ENCODE peak calls at places on chromosomes 1 and 21, in six cellular contexts. Y is heart right ventricle, W is WERI-Rb-1, O is neural progenitor cell, E is lower leg skin, H is GM12865. N is an unnamed sample.

GRCh38 chr1:63475761-63476160 is 47.3 kb downstream of the ITGB3BP start:
- DNase-seq in Y (no peak), W (no peak), O (no peak), E (no peak), H (no peak), N (peak)

GRCh38 chr1:27316860-27317259 is 5.1 kb upstream of the TMEM222 start:
- DNase-seq in Y (no peak), W (no peak), O (no peak), E (no peak), H (no peak), N (no peak)

GRCh38 chr1:103284270-103284669 is 175.9 kb upstream of the COL11A1 start:
- DNase-seq in Y (no peak), W (no peak), O (no peak), E (no peak), H (no peak), N (peak)

GRCh38 chr1:220892086-220892376 is 12.8 kb downstream of the HLX start:
- DNase-seq in Y (no peak), W (no peak), O (no peak), E (no peak), H (no peak), N (no peak)

GRCh38 chr1:3610165-3610822 is 1.0 kb downstream of the MEGF6 start:
- DNase-seq in Y (no peak), W (no peak), O (peak), E (no peak), H (no peak), N (peak)

GRCh38 chr21:43819511-43820405 is 30.4 kb downstream of the RRP1 start:
- DNase-seq in Y (no peak), W (no peak), O (no peak), E (no peak), H (no peak), N (no peak)

GRCh38 chr21:42827588-42827987 is 51.8 kb downstream of the WDR4 start:
- DNase-seq in Y (no peak), W (no peak), O (no peak), E (no peak), H (no peak), N (no peak)

GRCh38 chr1:31424568-31424967 is 11.6 kb downstream of the SERINC2 start:
- DNase-seq in Y (no peak), W (no peak), O (no peak), E (no peak), H (no peak), N (no peak)

GRCh38 chr1:11880911-11881748 is 22.4 kb upstream of the NPPB start:
- DNase-seq in Y (peak), W (no peak), O (no peak), E (no peak), H (no peak), N (no peak)

GRCh38 chr1:107935396-107936064 is 29.4 kb downstream of the VAV3 start:
- DNase-seq in Y (no peak), W (no peak), O (no peak), E (no peak), H (peak), N (peak)

GRCh38 chr1:234961468-234962339 is 166.9 kb downstream of the TOMM20 start:
- DNase-seq in Y (peak), W (no peak), O (no peak), E (peak), H (peak), N (peak)

GRCh38 chr1:45009956-45010854 is 919 bp downstream of the HECTD3 start:
- DNase-seq in Y (no peak), W (no peak), O (no peak), E (no peak), H (peak), N (no peak)

GRCh38 chr1:109246141-109246551 is 3.2 kb upstream of the CELSR2 start:
- DNase-seq in Y (no peak), W (no peak), O (no peak), E (peak), H (no peak), N (no peak)

GRCh38 chr1:245060684-245061374 is 94.0 kb upstream of the KIF26B start:
- DNase-seq in Y (no peak), W (no peak), O (no peak), E (no peak), H (no peak), N (peak)

GRCh38 chr1:66623812-66624211 is 89.9 kb downstream of the SGIP1 start:
- DNase-seq in Y (no peak), W (no peak), O (no peak), E (no peak), H (no peak), N (peak)

GRCh38 chr1:99852648-99853047 is 2.5 kb downstream of the AGL start:
- DNase-seq in Y (no peak), W (no peak), O (no peak), E (no peak), H (no peak), N (peak)

GRCh38 chr1:177571076-177571475 is 398.8 kb downstream of the SEC16B start:
- DNase-seq in Y (no peak), W (no peak), O (no peak), E (no peak), H (no peak), N (no peak)

GRCh38 chr21:34844924-34845238 is 176.1 kb downstream of the CLIC6 start:
- DNase-seq in Y (no peak), W (no peak), O (no peak), E (no peak), H (no peak), N (no peak)

GRCh38 chr1:107138767-107139445 is 1.9 kb upstream of the NTNG1 start:
- DNase-seq in Y (no peak), W (no peak), O (no peak), E (no peak), H (no peak), N (peak)

GRCh38 chr1:71916894-71917293 is 365.4 kb downstream of the NEGR1 start:
- DNase-seq in Y (no peak), W (no peak), O (no peak), E (no peak), H (no peak), N (no peak)

GRCh38 chr1:203726417-203726867 is 38.5 kb upstream of the LAX1 start:
- DNase-seq in Y (no peak), W (no peak), O (no peak), E (no peak), H (no peak), N (no peak)

GRCh38 chr21:25396135-25396711 is 211.1 kb downstream of the MRPL39 start:
- DNase-seq in Y (no peak), W (no peak), O (no peak), E (no peak), H (peak), N (no peak)

GRCh38 chr1:240031414-240031813 is 60.3 kb upstream of the FMN2 start:
- DNase-seq in Y (no peak), W (no peak), O (no peak), E (no peak), H (no peak), N (peak)

GRCh38 chr1:21478356-21478755 is 30.9 kb upstream of the ALPL start:
- DNase-seq in Y (no peak), W (no peak), O (no peak), E (peak), H (no peak), N (no peak)

GRCh38 chr1:234144866-234145265 is 228.4 kb upstream of the COA6 start:
- DNase-seq in Y (no peak), W (no peak), O (no peak), E (no peak), H (no peak), N (no peak)

GRCh38 chr1:160780398-160780755 is 15.6 kb upstream of the LY9 start:
- DNase-seq in Y (no peak), W (no peak), O (no peak), E (no peak), H (no peak), N (no peak)

GRCh38 chr1:181479137-181479745 is 4.1 kb upstream of the CACNA1E start:
- DNase-seq in Y (peak), W (peak), O (peak), E (no peak), H (peak), N (peak)

DNA sequence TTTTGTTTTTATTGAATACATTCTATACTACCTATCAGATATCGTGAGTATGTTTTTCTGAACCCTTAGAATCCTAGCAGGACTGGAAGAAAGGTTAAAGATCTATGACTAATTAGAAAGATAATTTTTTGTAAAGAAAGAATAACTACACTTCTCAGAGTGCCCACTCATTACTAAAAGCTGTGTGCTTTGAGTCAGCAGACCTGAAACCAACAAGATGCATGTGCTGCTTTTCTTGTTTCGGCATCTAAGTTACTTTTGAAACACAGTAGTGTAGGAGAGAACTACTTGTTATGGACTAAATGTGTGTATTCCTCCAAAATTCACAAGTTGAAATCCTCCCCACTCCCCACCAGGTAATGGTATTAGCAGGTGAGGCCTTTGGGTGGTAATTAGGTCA is 127.8 kb upstream of the ESRRG start:
- DNase-seq in Y (no peak), W (no peak), O (no peak), E (no peak), H (no peak), N (no peak)
- TF ChIP-seq CTCF in Y (no peak), W (no peak), O (no peak), E (no peak), H (no peak), N (no peak)

GRCh38 chr1:6420594-6421042 is 899 bp upstream of the HES2 start:
- DNase-seq in Y (no peak), W (no peak), O (peak), E (no peak), H (no peak), N (no peak)

GRCh38 chr1:6417961-6418667 is 1.6 kb downstream of the HES2 start:
- DNase-seq in Y (no peak), W (no peak), O (no peak), E (no peak), H (no peak), N (no peak)

GRCh38 chr1:6418668-6419396 is 887 bp downstream of the HES2 start:
- DNase-seq in Y (no peak), W (no peak), O (peak), E (no peak), H (no peak), N (no peak)

GRCh38 chr1:6419803-6420593 is at the start of gene HES2:
- DNase-seq in Y (no peak), W (no peak), O (peak), E (no peak), H (no peak), N (no peak)

DNA sequence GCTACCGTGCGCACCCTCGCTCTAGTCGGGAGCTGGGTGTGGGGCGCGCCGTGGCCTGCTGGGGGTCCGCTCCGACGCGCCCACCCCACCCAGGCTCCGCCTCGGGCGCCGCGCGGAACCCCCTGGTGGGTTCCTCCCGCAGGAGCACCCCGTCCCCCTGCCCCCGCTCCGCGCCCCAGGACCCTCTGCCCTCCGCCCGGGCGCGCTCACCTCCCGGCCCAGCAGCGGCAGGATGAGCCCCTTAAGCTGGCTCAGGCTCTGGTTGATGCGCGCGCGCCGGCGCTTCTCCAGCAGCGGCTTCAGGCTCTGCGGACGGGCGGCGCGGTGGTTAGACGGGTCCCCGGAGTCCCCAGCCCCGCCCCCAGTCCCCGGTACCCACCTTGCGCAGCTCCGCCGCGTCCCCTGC is 319 bp downstream of the HES2 start:
- DNase-seq in Y (no peak), W (no peak), O (peak), E (no peak), H (no peak), N (no peak)
- H3K4me3 ChIP-seq in Y (peak), W (no peak), O (peak), E (peak), H (no peak), N (no peak)

DNA sequence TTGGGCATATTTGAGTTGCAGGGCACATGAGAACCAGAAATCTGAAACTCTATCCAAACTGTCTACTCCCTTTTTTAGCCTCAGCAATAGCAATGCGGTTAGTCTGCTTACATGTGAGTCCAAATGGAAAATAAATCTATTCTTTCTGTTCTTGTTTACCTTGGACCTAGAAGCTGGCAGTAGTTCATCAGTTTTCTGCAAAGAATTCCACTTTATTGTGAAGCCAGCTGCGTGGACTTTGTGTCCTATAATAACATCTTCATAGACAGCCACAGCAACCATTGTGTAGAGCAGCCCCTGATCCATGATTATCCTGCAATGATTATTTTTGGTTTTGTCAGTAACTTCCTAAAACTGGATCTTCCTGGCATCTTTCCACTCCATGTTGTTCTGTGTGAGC is 408.6 kb downstream of the NUF2 start:
- DNase-seq in Y (peak), W (no peak), O (no peak), E (no peak), H (no peak), N (peak)
- TF ChIP-seq CTCF in Y (no peak), W (no peak), O (no peak), E (no peak), H (no peak), N (no peak)

GRCh38 chr1:178868700-178869099 is 2.2 kb downstream of the ANGPTL1 start:
- DNase-seq in Y (no peak), W (no peak), O (no peak), E (no peak), H (no peak), N (no peak)
- H3K4me3 ChIP-seq in Y (peak), W (no peak), O (no peak), E (no peak), H (no peak), N (peak)

DNA sequence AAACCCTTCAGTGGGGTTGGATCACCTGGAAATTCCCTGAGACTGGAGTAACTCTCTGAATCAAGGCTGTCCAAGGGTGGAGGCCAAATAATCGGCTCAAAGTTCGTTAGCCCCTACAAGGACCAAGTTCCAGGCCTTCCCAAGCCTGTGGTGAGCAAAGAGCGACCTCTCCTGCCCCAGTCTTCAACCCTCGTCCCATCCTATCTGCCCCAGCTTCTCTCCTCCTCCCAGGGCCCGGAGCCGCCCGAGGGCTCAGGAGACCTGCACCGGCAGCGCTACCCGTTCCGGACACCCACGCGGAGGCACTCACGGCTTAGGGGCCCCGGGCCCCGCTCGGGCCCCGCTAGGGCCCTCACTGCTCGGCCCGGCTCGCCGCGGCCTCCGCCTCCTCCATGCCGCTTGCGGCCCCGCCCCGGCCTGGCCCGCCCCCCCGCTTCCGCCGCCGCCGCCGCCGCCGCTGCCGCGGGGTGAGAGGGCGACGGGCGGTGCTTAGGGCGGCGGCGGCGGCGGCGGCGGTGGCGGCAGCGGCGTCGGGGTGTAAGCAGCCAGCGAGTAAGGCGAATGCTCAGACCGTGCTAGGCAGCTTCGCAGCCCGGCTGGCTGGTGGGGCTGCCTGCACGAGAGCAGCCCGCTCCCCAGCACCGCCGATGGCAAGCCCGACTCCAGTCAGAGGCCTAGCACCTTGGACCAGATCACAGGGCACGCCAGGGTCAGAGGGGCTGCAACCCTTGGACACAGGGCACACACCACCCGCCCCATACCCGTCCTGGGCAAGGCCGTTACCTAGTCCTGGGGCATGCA is at the start of gene POMGNT1:
- DNase-seq in Y (peak), W (peak), O (peak), E (no peak), H (peak), N (peak)
- TF ChIP-seq CTCF in Y (no peak), W (peak), O (peak), E (no peak), H (no peak), N (peak)

DNA sequence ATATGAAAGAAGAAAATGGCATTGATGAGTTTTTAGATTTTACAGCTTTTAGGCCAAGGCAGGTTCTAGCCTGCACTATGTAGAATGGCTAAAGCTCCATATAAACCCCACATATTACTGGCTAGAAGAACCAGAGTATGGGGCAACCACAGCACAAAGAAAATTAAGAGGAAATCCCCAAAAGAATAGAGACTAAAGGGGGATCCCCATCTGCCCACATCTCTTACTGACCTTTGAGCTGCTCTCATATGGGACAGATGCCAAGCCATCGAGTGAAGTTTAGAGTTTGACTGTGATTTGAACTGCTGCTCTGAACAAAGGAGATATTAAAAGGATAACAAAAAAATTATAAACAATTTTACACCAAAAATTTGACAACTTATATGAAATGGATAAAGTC is 102.2 kb upstream of the HAO2 start:
- DNase-seq in Y (no peak), W (no peak), O (no peak), E (no peak), H (peak), N (no peak)
- H3K4me3 ChIP-seq in Y (no peak), W (no peak), O (no peak), E (no peak), H (no peak), N (no peak)